ENCODE peak calls at places on chromosomes 5 and 9, in five cellular contexts. B is mucosa of descending colon, K is IMR-90, O is body of pancreas, V is endodermal cell. Q is an unnamed sample.

GRCh38 chr5:5649641-5650040 is 227.2 kb downstream of the ICE1 start:
- DNase-seq in K (no peak), O (no peak), B (no peak), V (no peak), Q (no peak)

GRCh38 chr9:1083325-1083913 is 33.3 kb downstream of the DMRT2 start:
- DNase-seq in O (peak; percentile 5), V (peak; percentile 32), B (peak; percentile 31), K (no peak), Q (no peak)

GRCh38 chr5:115558388-115558956 is 13.9 kb upstream of the FEM1C start:
- DNase-seq in V (no peak), O (peak; percentile 77), B (no peak), K (peak; percentile 37), Q (no peak)

GRCh38 chr5:135460246-135461033 is 8.3 kb upstream of the TIFAB start:
- DNase-seq in B (no peak), V (no peak), K (no peak), O (no peak), Q (no peak)

GRCh38 chr5:92380069-92380770 is 997.1 kb upstream of the ARRDC3 start:
- DNase-seq in V (no peak), K (peak; percentile 11), B (no peak), O (no peak), Q (no peak)

GRCh38 chr9:121299467-121300282 is 31.7 kb downstream of the GSN start:
- DNase-seq in O (no peak), B (peak; percentile 61), K (no peak), V (peak; percentile 78), Q (no peak)

GRCh38 chr9:119959846-119960545 is 590.8 kb upstream of the BRINP1 start:
- DNase-seq in K (no peak), B (no peak), O (no peak), V (no peak), Q (no peak)

GRCh38 chr5:115452791-115453190 is 91.8 kb downstream of the FEM1C start:
- DNase-seq in V (no peak), K (no peak), B (no peak), O (no peak), Q (no peak)

GRCh38 chr9:121935744-121936143 is 157.4 kb downstream of the TTLL11 start:
- DNase-seq in V (peak; percentile 82), K (no peak), O (no peak), B (no peak), Q (no peak)

GRCh38 chr9:2424564-2425153 is 196.9 kb upstream of the VLDLR start:
- DNase-seq in V (no peak), O (peak; percentile 42), B (peak; percentile 2), K (no peak), Q (no peak)

GRCh38 chr5:96483878-96484277 is 50.8 kb upstream of the PCSK1 start:
- DNase-seq in B (peak; percentile 49), K (peak; percentile 55), O (no peak), V (peak; percentile 66), Q (no peak)

GRCh38 chr5:143986567-143987242 is 174.7 kb downstream of the HMHB1 start:
- DNase-seq in O (no peak), B (no peak), V (no peak), K (peak; percentile 85), Q (no peak)

GRCh38 chr5:68070641-68071191 is 144.8 kb upstream of the PIK3R1 start:
- DNase-seq in O (no peak), V (no peak), B (no peak), K (no peak), Q (no peak)

GRCh38 chr5:172740483-172741205 is 30.4 kb downstream of the DUSP1 start:
- DNase-seq in B (no peak), K (peak; percentile 93), V (no peak), O (peak; percentile 72), Q (no peak)

GRCh38 chr9:124507880-124508432 is 757 bp upstream of the NR5A1 start:
- DNase-seq in B (no peak), V (no peak), O (no peak), K (no peak), Q (no peak)

GRCh38 chr9:109981091-109981490 is 201.1 kb downstream of the PALM2AKAP2 start:
- DNase-seq in B (no peak), O (no peak), K (no peak), V (peak; percentile 11), Q (no peak)

GRCh38 chr9:6827370-6827949 is 69.7 kb downstream of the KDM4C start:
- DNase-seq in B (peak; percentile 49), O (peak; percentile 20), V (peak; percentile 85), K (peak; percentile 54), Q (no peak)

DNA sequence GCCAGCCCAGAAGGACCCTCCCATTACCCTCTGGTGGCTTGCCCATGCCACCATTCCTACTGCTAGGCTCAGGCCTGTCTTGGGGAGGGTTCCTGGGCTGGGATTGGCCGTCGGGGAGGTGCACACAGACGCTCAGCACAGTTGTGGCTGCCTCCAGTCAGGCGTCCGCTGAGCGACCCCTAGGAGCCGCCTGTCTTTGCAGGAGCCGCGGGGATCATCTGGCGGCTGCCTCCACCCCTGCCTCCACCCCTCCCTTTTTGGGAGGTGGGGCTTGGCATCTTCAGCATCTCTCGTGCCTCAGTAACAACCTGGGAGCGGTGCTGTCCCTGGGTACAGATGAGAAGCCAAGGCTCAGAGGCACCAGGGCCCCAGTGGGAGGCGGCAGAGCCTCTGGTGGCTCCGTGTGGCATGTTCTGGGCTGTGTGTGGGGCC is 39.6 kb downstream of the RXRA start:
- DNase-seq in B (no peak), O (no peak), V (no peak), K (no peak), Q (no peak)
- H3K4me3 ChIP-seq in B (no peak overlapping the region), O (no peak overlapping the region), V (no peak overlapping the region), K (no peak overlapping the region), Q (no peak overlapping the region)

GRCh38 chr5:133246376-133247144 is 194.7 kb downstream of the HSPA4 start:
- DNase-seq in B (no peak), K (peak; percentile 20), O (no peak), V (no peak), Q (no peak)

GRCh38 chr5:133247145-133247709 is 195.4 kb downstream of the HSPA4 start:
- DNase-seq in O (no peak), V (no peak), K (no peak), B (no peak), Q (no peak)

GRCh38 chr5:133246053-133246370 is 194.2 kb downstream of the HSPA4 start:
- DNase-seq in V (no peak), O (no peak), K (no peak), B (no peak), Q (no peak)

GRCh38 chr5:133249593-133249992 is 197.8 kb downstream of the HSPA4 start:
- DNase-seq in B (no peak), K (no peak), V (no peak), O (no peak), Q (no peak)

GRCh38 chr5:133247881-133248642 is 196.2 kb downstream of the HSPA4 start:
- DNase-seq in O (peak; percentile 51), K (peak; percentile 49), V (peak; percentile 91), B (peak; percentile 47), Q (no peak)
- TF ChIP-seq CTCF in O (peak; percentile 51), K (peak; percentile 59), V (peak; percentile 92), B (no peak), Q (no peak)

GRCh38 chr9:33289501-33289900 is 815 bp upstream of the NFX1 start:
- DNase-seq in V (peak; percentile 57), K (no peak), O (peak; percentile 5), B (peak; percentile 37), Q (no peak)
- H3K4me1 ChIP-seq in V (no peaks in the 10 kb centered on the region), K (peaks cover 4% of the 10 kb centered on the region), O (peaks cover 37% of the 10 kb centered on the region), B (peaks cover 24% of the 10 kb centered on the region), Q (peaks cover 8% of the 10 kb centered on the region)

DNA sequence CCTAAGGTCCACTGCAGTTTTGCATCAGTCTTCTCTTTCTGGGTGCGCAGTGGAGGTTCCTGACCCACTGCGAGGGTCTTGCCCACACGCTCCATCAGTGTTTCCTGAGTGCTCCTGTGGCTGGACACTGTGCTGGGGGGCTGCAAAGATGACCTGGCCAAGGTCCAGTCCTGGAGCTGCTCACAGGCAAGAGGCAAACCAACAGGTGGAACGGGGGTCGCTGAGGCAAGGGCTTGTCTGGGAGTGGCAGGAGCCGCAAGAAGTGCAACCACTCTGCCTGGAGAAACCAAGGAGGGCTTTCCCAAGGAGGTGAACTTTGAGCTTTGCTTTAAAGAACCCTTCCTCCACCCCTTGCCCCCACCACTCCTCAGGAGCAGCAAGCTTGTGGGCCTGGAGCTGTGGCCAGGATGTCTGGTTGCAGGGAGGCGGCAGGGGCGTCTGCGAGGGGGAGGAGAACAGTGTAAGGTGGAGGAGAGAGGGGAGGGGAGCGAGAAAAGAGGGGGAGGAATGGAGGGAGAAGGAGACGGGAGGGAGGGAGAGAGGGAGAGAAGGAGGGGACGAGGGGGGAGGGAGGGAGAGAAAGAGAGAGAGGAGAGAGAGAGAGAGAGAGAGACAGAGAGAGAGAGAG is 444 bp upstream of the CPLX2 start:
- DNase-seq in O (no peak), B (no peak), K (no peak), V (no peak), Q (no peak)
- H3K4me3 ChIP-seq in O (no peak overlapping the region), B (no peak overlapping the region), K (no peak overlapping the region), V (peak overlapping the region; percentile 69), Q (no peak overlapping the region)

GRCh38 chr5:126369083-126369482 is 54.1 kb upstream of the GRAMD2B start:
- DNase-seq in V (no peak), K (no peak), B (no peak), O (no peak), Q (no peak)

GRCh38 chr5:126373621-126374416 is 49.4 kb upstream of the GRAMD2B start:
- DNase-seq in B (no peak), K (no peak), O (no peak), V (no peak), Q (no peak)

GRCh38 chr5:126368239-126368812 is 54.9 kb upstream of the GRAMD2B start:
- DNase-seq in K (peak; percentile 25), V (peak; percentile 75), B (no peak), O (no peak), Q (no peak)

GRCh38 chr5:126369995-126370731 is 53.0 kb upstream of the GRAMD2B start:
- DNase-seq in V (peak; percentile 59), K (peak; percentile 23), B (peak; percentile 46), O (peak; percentile 46), Q (no peak)

DNA sequence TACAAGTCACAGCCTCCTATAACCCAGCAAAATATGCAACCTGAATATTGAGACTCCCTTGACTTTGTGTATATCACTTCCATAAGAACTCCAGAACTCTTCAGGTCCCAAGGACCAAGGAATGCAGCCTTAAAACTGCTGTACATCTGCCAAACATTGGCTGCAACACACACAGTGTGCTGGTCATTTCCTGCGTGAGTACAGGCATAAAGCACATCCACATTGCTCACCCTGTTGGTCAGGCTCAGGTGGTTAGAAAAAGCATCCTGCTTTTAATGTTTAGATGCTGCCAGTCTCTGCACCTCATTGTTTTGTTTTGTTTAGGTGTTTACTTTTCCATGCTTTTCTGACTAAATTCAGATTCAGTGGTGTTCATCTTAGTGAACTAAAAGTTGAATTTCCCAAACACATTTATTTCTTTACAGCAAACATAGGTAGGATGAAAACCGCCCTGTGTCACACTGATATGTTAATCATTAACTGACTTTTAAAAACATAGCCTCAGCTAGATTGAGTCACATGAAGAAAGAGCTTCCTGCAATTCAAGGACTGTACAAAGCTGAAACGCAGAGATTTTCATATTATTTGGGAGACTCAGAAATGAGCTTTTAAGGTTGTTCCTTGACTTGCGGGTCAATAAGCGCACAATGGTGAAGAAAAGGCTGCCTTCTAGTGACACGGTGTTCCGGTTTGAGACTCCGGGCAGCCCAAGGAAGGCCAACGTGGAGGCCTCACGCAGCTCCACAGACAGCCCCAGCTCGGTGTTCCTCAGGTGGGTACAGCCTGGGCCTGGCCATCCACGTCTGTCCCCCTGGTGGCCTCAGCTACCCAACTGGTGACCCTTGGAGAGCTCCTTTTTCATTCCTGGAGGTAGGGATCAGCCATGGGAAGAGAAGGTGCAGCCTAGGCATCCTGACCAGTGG is 52.2 kb upstream of the GRAMD2B start:
- DNase-seq in V (peak; percentile 61), B (peak; percentile 57), K (peak; percentile 78), O (peak; percentile 51), Q (no peak)
- TF ChIP-seq CTCF in V (peak; percentile 63), B (no peak), K (no peak), O (peak; percentile 25), Q (no peak)

Q was measured in esophagus squamous epithelium.